ENCODE peak calls at places on chromosomes 7 and 10, in eight cellular contexts. One of them, this sample, is unnamed.

GRCh38 chr10:124621637-124622036 is 122.5 kb downstream of the FAM53B start:
- DNase-seq in prostate gland: no peak
- DNase-seq in left ventricle myocardium inferior: no peak
- DNase-seq in spleen: no peak
- DNase-seq in breast epithelium: no peak
- DNase-seq in heart left ventricle: no peak
- DNase-seq in CD8-positive, alpha-beta T cell: no peak
- DNase-seq in BE2C: no peak
- DNase-seq in this sample: no peak

GRCh38 chr7:284762-285722 is 4.9 kb upstream of the FOXL3 start:
- DNase-seq in prostate gland: no peak
- DNase-seq in left ventricle myocardium inferior: no peak
- DNase-seq in spleen: peak; percentile 69
- DNase-seq in breast epithelium: no peak
- DNase-seq in heart left ventricle: peak; percentile 10
- DNase-seq in CD8-positive, alpha-beta T cell: no peak
- DNase-seq in BE2C: no peak
- DNase-seq in this sample: no peak

GRCh38 chr10:13787015-13787421 is 200.3 kb downstream of the PRPF18 start:
- DNase-seq in prostate gland: no peak
- DNase-seq in left ventricle myocardium inferior: no peak
- DNase-seq in spleen: peak; percentile 82
- DNase-seq in breast epithelium: no peak
- DNase-seq in heart left ventricle: no peak
- DNase-seq in CD8-positive, alpha-beta T cell: peak; percentile 76
- DNase-seq in BE2C: no peak
- DNase-seq in this sample: no peak

GRCh38 chr10:58275908-58276307 is 6.9 kb downstream of the CISD1 start:
- DNase-seq in prostate gland: no peak
- DNase-seq in left ventricle myocardium inferior: no peak
- DNase-seq in spleen: no peak
- DNase-seq in breast epithelium: no peak
- DNase-seq in heart left ventricle: no peak
- DNase-seq in CD8-positive, alpha-beta T cell: no peak
- DNase-seq in BE2C: no peak
- DNase-seq in this sample: no peak

GRCh38 chr10:3566627-3567026 is 218.4 kb downstream of the KLF6 start:
- DNase-seq in prostate gland: no peak
- DNase-seq in left ventricle myocardium inferior: no peak
- DNase-seq in spleen: no peak
- DNase-seq in breast epithelium: no peak
- DNase-seq in heart left ventricle: no peak
- DNase-seq in CD8-positive, alpha-beta T cell: no peak
- DNase-seq in BE2C: no peak
- DNase-seq in this sample: no peak

GRCh38 chr10:60375293-60376004 is 14.2 kb downstream of the ANK3 start:
- DNase-seq in prostate gland: no peak
- DNase-seq in left ventricle myocardium inferior: no peak
- DNase-seq in spleen: no peak
- DNase-seq in breast epithelium: no peak
- DNase-seq in heart left ventricle: no peak
- DNase-seq in CD8-positive, alpha-beta T cell: no peak
- DNase-seq in BE2C: no peak
- DNase-seq in this sample: peak; percentile 59

GRCh38 chr10:102814873-102815661 is 22.1 kb downstream of the CYP17A1 start:
- DNase-seq in prostate gland: peak; percentile 52
- DNase-seq in left ventricle myocardium inferior: peak; percentile 80
- DNase-seq in spleen: peak; percentile 79
- DNase-seq in breast epithelium: peak; percentile 36
- DNase-seq in heart left ventricle: peak; percentile 86
- DNase-seq in CD8-positive, alpha-beta T cell: no peak
- DNase-seq in BE2C: peak; percentile 89
- DNase-seq in this sample: no peak

GRCh38 chr7:66682350-66683093 is 53.8 kb downstream of the KCTD7 start:
- DNase-seq in prostate gland: no peak
- DNase-seq in left ventricle myocardium inferior: no peak
- DNase-seq in spleen: no peak
- DNase-seq in breast epithelium: no peak
- DNase-seq in heart left ventricle: peak; percentile 65
- DNase-seq in CD8-positive, alpha-beta T cell: no peak
- DNase-seq in BE2C: no peak
- DNase-seq in this sample: no peak

GRCh38 chr7:29146082-29146706 is at the start of gene CPVL:
- DNase-seq in prostate gland: peak; percentile 12
- DNase-seq in left ventricle myocardium inferior: peak; percentile 70
- DNase-seq in spleen: peak; percentile 84
- DNase-seq in breast epithelium: peak; percentile 22
- DNase-seq in heart left ventricle: peak; percentile 76
- DNase-seq in CD8-positive, alpha-beta T cell: no peak
- DNase-seq in BE2C: peak; percentile 46
- DNase-seq in this sample: peak; percentile 88

GRCh38 chr10:7670157-7670556 is 3.4 kb upstream of the ITIH5 start:
- DNase-seq in prostate gland: no peak
- DNase-seq in left ventricle myocardium inferior: no peak
- DNase-seq in spleen: no peak
- DNase-seq in breast epithelium: no peak
- DNase-seq in heart left ventricle: no peak
- DNase-seq in CD8-positive, alpha-beta T cell: no peak
- DNase-seq in BE2C: no peak
- DNase-seq in this sample: no peak

GRCh38 chr10:89001428-89002072 is 11.0 kb downstream of the FAS start:
- DNase-seq in prostate gland: no peak
- DNase-seq in left ventricle myocardium inferior: no peak
- DNase-seq in spleen: no peak
- DNase-seq in breast epithelium: no peak
- DNase-seq in heart left ventricle: no peak
- DNase-seq in CD8-positive, alpha-beta T cell: no peak
- DNase-seq in BE2C: no peak
- DNase-seq in this sample: no peak

GRCh38 chr7:13181221-13181620 is 493.8 kb downstream of the ARL4A start:
- DNase-seq in prostate gland: no peak
- DNase-seq in left ventricle myocardium inferior: no peak
- DNase-seq in spleen: no peak
- DNase-seq in breast epithelium: no peak
- DNase-seq in heart left ventricle: no peak
- DNase-seq in CD8-positive, alpha-beta T cell: no peak
- DNase-seq in BE2C: no peak
- DNase-seq in this sample: no peak

GRCh38 chr7:121480058-121480457 is 84.0 kb upstream of the FAM3C start:
- DNase-seq in prostate gland: peak; percentile 13
- DNase-seq in left ventricle myocardium inferior: no peak
- DNase-seq in spleen: no peak
- DNase-seq in breast epithelium: no peak
- DNase-seq in heart left ventricle: no peak
- DNase-seq in CD8-positive, alpha-beta T cell: no peak
- DNase-seq in BE2C: no peak
- DNase-seq in this sample: no peak

GRCh38 chr7:150974468-150975391 is 3.4 kb downstream of the KCNH2 start:
- DNase-seq in prostate gland: no peak
- DNase-seq in left ventricle myocardium inferior: peak; percentile 71
- DNase-seq in spleen: peak; percentile 92
- DNase-seq in breast epithelium: no peak
- DNase-seq in heart left ventricle: peak; percentile 82
- DNase-seq in CD8-positive, alpha-beta T cell: peak; percentile 89
- DNase-seq in BE2C: peak; percentile 81
- DNase-seq in this sample: peak; percentile 78

GRCh38 chr7:150973571-150974451 is 4.3 kb downstream of the KCNH2 start:
- DNase-seq in prostate gland: no peak
- DNase-seq in left ventricle myocardium inferior: no peak
- DNase-seq in spleen: peak; percentile 85
- DNase-seq in breast epithelium: no peak
- DNase-seq in heart left ventricle: no peak
- DNase-seq in CD8-positive, alpha-beta T cell: peak; percentile 66
- DNase-seq in BE2C: no peak
- DNase-seq in this sample: no peak

GRCh38 chr7:150977382-150978135 is 562 bp downstream of the KCNH2 start:
- DNase-seq in prostate gland: no peak
- DNase-seq in left ventricle myocardium inferior: no peak
- DNase-seq in spleen: no peak
- DNase-seq in breast epithelium: no peak
- DNase-seq in heart left ventricle: peak; percentile 66
- DNase-seq in CD8-positive, alpha-beta T cell: no peak
- DNase-seq in BE2C: peak; percentile 52
- DNase-seq in this sample: no peak

GRCh38 chr7:150976529-150977381 is 1.4 kb downstream of the KCNH2 start:
- DNase-seq in prostate gland: no peak
- DNase-seq in left ventricle myocardium inferior: peak; percentile 78
- DNase-seq in spleen: no peak
- DNase-seq in breast epithelium: no peak
- DNase-seq in heart left ventricle: peak; percentile 92
- DNase-seq in CD8-positive, alpha-beta T cell: no peak
- DNase-seq in BE2C: peak; percentile 51
- DNase-seq in this sample: no peak

DNA sequence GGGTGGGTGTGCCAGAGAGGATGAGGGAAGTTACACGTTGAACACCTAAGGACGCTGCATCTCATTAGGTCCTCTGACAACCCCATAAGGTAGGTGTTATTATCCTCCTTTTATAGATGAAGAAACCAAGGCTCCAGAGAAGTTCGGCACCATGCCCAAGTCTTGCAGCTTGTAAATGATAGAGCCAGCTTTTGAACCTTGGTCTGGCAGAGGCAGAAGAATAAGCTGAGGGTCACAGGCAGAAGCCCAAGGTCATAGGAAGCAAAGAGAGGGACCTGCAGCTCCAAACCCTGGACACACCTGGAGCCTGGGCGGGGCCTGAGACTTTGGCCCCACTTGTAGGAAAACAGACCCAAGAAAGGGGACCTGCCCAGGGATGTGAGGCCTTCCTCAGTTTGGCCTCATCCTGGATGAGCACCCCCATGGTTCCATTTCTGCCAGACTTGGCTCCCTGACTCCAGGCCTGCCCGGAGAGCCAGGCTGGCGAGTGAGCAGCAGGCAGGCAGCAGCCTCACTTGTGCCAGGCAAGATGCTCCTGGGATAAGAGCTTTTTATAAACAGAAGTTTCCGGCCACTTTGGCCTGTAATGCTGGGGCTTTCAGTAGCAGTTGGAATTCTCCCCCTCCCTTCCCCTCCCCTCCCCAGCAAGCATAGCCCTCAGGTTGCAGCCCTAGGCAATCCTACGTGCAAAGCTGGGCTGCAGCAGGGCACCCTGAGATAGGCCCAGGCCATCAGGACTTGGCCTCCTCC is 2.4 kb downstream of the KCNH2 start:
- DNase-seq in prostate gland: no peak
- DNase-seq in left ventricle myocardium inferior: no peak
- DNase-seq in spleen: no peak
- DNase-seq in breast epithelium: no peak
- DNase-seq in heart left ventricle: no peak
- DNase-seq in CD8-positive, alpha-beta T cell: no peak
- DNase-seq in BE2C: peak; percentile 72
- DNase-seq in this sample: no peak
- H3K4me3 ChIP-seq in prostate gland: no peak overlapping the region
- H3K4me3 ChIP-seq in left ventricle myocardium inferior: peak overlapping the region; percentile 58
- H3K4me3 ChIP-seq in spleen: peak overlapping the region; percentile 53
- H3K4me3 ChIP-seq in breast epithelium: no peak overlapping the region
- H3K4me3 ChIP-seq in heart left ventricle: no peak overlapping the region
- H3K4me3 ChIP-seq in CD8-positive, alpha-beta T cell: peak overlapping the region; percentile 69
- H3K4me3 ChIP-seq in BE2C: peak overlapping the region; percentile 72
- H3K4me3 ChIP-seq in this sample: peak overlapping the region; percentile 77

DNA sequence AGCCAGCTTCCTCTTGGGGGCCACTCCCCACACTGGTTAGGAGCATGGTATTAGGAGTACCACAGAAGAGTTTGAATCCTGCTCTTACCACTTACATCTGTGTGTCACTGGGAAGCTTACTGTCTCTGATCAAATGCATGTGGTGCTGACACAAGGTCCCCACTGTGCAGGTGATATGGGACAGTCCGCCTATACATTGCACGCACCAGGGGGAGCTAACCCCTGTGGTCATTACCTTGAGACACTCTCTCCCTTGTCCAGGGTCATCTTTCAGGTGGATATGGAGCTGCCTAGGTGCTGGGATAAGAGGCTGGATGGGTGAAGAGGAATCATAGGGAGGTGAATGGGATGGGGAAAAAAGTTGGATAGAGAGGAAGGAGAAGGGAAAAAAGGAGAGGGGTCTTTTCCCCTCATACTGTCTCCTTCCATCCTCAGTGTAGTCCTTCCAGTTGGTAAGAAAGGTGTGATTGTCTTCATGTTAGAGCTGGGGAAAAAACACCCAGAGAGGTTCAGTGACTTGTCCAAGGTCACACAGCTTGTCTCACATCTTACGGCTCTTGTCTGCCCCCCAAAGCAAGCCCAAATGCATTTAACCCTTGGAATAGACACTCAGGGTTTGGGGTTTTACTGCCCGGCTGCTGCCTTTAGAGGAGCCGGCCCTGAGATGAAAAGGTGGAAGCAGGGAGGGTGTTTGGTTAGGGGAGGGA is 125.9 kb downstream of the CDH23 start:
- DNase-seq in prostate gland: no peak
- DNase-seq in left ventricle myocardium inferior: no peak
- DNase-seq in spleen: no peak
- DNase-seq in breast epithelium: no peak
- DNase-seq in heart left ventricle: no peak
- DNase-seq in CD8-positive, alpha-beta T cell: no peak
- DNase-seq in BE2C: no peak
- DNase-seq in this sample: peak; percentile 58
- TF ChIP-seq CTCF in prostate gland: no peak
- TF ChIP-seq CTCF in left ventricle myocardium inferior: no peak
- TF ChIP-seq CTCF in spleen: no peak
- TF ChIP-seq CTCF in breast epithelium: no peak
- TF ChIP-seq CTCF in heart left ventricle: no peak
- TF ChIP-seq CTCF in CD8-positive, alpha-beta T cell: no peak
- TF ChIP-seq CTCF in BE2C: peak; percentile 38
- TF ChIP-seq CTCF in this sample: peak; percentile 61

DNA sequence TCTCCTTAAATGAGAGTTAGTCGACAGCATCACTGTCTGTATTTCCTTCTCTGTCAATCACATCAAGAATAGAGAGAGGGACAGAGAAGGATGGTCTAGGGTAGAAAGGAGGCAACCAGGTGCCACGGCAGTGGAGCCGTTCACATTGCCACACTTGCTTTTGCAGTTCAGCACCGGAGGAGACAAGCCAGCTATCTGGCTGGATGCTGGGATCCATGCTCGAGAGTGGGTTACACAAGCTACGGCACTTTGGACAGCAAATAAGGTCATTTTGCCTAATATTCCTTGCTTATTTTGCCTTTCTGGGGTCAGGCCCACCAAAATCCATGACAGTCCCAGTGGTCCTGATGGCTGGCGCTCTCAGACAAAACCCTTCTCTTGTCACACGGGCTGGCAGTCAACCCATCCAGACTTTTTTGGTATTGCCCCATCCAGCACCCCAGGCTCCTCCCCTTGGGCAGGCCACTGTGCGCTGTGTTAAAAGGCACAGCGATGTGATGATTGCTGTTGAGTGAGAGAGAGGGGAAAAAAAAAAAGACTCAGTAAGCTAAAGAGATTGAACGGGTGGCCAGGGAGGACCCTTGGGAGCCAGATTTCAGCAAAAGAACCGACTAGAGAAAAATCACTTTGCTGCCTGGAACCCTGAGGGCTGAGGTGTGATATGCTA is 8.5 kb downstream of the CPA2 start:
- DNase-seq in prostate gland: peak; percentile 23
- DNase-seq in left ventricle myocardium inferior: no peak
- DNase-seq in spleen: no peak
- DNase-seq in breast epithelium: no peak
- DNase-seq in heart left ventricle: no peak
- DNase-seq in CD8-positive, alpha-beta T cell: no peak
- DNase-seq in BE2C: no peak
- DNase-seq in this sample: peak; percentile 66
- H3K4me1 ChIP-seq in prostate gland: no peaks in the 10 kb centered on the region
- H3K4me1 ChIP-seq in left ventricle myocardium inferior: peaks cover 20% of the 10 kb centered on the region
- H3K4me1 ChIP-seq in spleen: peaks cover 5% of the 10 kb centered on the region
- H3K4me1 ChIP-seq in breast epithelium: no peaks in the 10 kb centered on the region
- H3K4me1 ChIP-seq in heart left ventricle: peaks cover 23% of the 10 kb centered on the region
- H3K4me1 ChIP-seq in CD8-positive, alpha-beta T cell: peaks cover 12% of the 10 kb centered on the region
- H3K4me1 ChIP-seq in BE2C: no peaks in the 10 kb centered on the region
- H3K4me1 ChIP-seq in this sample: peaks cover 11% of the 10 kb centered on the region

GRCh38 chr7:2523461-2523905 is 3.9 kb downstream of the LFNG start:
- DNase-seq in prostate gland: peak; percentile 74
- DNase-seq in left ventricle myocardium inferior: no peak
- DNase-seq in spleen: peak; percentile 86
- DNase-seq in breast epithelium: peak; percentile 74
- DNase-seq in heart left ventricle: no peak
- DNase-seq in CD8-positive, alpha-beta T cell: no peak
- DNase-seq in BE2C: no peak
- DNase-seq in this sample: peak; percentile 82
- H3K4me3 ChIP-seq in prostate gland: peak overlapping the region; percentile 3
- H3K4me3 ChIP-seq in left ventricle myocardium inferior: peak overlapping the region; percentile 73
- H3K4me3 ChIP-seq in spleen: peak overlapping the region; percentile 76
- H3K4me3 ChIP-seq in breast epithelium: peak overlapping the region; percentile 50
- H3K4me3 ChIP-seq in heart left ventricle: peak overlapping the region; percentile 83
- H3K4me3 ChIP-seq in CD8-positive, alpha-beta T cell: peak overlapping the region; percentile 100
- H3K4me3 ChIP-seq in BE2C: peak overlapping the region; percentile 16
- H3K4me3 ChIP-seq in this sample: no peak overlapping the region

This sample was measured in endodermal cell.